ENCODE peak calls at places on chromosomes 5 and 9, in eight cellular contexts. P, W, Q, U, H, T, K and G are unnamed samples.

GRCh38 chr5:103801681-103802080 is 239.1 kb upstream of the NUDT12 start:
- DNase-seq in P (no peak), W (no peak), Q (no peak), U (peak; percentile 3), H (no peak), T (no peak), K (no peak), G (no peak)

GRCh38 chr9:79684059-79684458 is 112.3 kb downstream of the TLE4 start:
- DNase-seq in P (no peak), W (no peak), Q (no peak), U (no peak), H (no peak), T (no peak), K (no peak), G (no peak)

GRCh38 chr9:15696979-15697378 is 144.1 kb downstream of the CCDC171 start:
- DNase-seq in P (no peak), W (no peak), Q (no peak), U (peak; percentile 36), H (no peak), T (no peak), K (no peak), G (no peak)

GRCh38 chr9:101311759-101312420 is 72.9 kb downstream of the BAAT start:
- DNase-seq in P (no peak), W (no peak), Q (no peak), U (peak; percentile 84), H (no peak), T (peak; percentile 83), K (peak; percentile 89), G (no peak)

GRCh38 chr5:61307611-61308010 is 24.4 kb upstream of the ZSWIM6 start:
- DNase-seq in P (no peak), W (no peak), Q (no peak), U (no peak), H (no peak), T (no peak), K (no peak), G (no peak)

GRCh38 chr9:71987471-71988371 is 72.7 kb downstream of the C9orf57 start:
- DNase-seq in P (no peak), W (no peak), Q (no peak), U (no peak), H (peak; percentile 19), T (no peak), K (no peak), G (no peak)

GRCh38 chr5:59838989-59839388 is 54.5 kb downstream of the PDE4D start:
- DNase-seq in P (no peak), W (no peak), Q (no peak), U (no peak), H (no peak), T (no peak), K (no peak), G (no peak)

GRCh38 chr5:18220631-18221030 is 586.4 kb downstream of the TAF11L14 start:
- DNase-seq in P (no peak), W (no peak), Q (no peak), U (no peak), H (no peak), T (no peak), K (no peak), G (no peak)

GRCh38 chr5:119207105-119207504 is 136.2 kb downstream of the DMXL1 start:
- DNase-seq in P (no peak), W (no peak), Q (no peak), U (no peak), H (no peak), T (no peak), K (no peak), G (no peak)

GRCh38 chr9:5518937-5519319 is 8.6 kb downstream of the PDCD1LG2 start:
- DNase-seq in P (no peak), W (no peak), Q (no peak), U (no peak), H (no peak), T (no peak), K (no peak), G (no peak)

GRCh38 chr9:128415222-128415621 is 5.4 kb upstream of the CERCAM start:
- DNase-seq in P (no peak), W (no peak), Q (no peak), U (no peak), H (no peak), T (no peak), K (no peak), G (no peak)

GRCh38 chr9:38026021-38026809 is 42.8 kb downstream of the SHB start:
- DNase-seq in P (no peak), W (peak; percentile 27), Q (no peak), U (peak; percentile 98), H (no peak), T (no peak), K (peak; percentile 68), G (no peak)

DNA sequence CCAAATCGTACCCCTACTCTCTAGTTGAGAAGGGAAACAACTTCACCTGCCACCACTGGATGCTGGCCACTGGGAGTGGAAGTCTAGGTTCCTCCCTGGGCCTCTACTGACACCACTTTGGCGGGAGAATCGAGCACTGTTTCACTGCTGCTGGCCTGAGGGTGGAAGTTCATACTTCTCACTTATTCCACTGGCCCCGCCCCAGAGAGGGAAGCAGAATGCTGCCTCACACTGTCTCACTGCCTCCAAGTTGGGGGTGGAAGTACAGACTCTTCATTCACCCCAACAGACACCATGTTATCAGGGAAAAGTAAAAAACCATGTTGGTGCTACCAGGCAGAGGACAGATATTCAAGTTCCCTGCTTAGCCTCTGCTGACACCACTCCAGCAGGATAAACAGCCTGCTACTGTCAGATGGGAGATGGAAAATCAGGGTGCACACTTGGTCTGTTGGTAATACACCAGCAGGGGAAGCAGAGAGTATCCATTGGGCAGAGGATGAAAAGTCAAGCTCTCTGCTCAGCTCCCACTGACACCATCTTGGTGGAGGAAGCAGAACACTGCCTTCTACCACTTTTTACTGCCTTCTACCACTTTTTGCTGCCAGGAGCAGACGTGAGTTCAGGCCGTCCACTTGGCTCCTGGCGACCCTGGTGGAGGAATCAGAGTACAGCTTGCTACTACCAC is 159.4 kb downstream of the SIL1 start:
- DNase-seq in P (no peak), W (no peak), Q (no peak), U (no peak), H (peak; percentile 42), T (no peak), K (peak; percentile 9), G (no peak)
- TF ChIP-seq CTCF in P (no peak), W (no peak), Q (no peak), U (no peak), H (peak; percentile 4), T (no peak), K (no peak), G (no peak)

GRCh38 chr9:120933310-120934044 is 6.9 kb upstream of the TRAF1 start:
- DNase-seq in P (no peak), W (no peak), Q (no peak), U (no peak), H (no peak), T (no peak), K (no peak), G (no peak)
- TF ChIP-seq POLR2A in P (no peak), W (no peak), Q (no peak), U (no peak), H (no peak), T (no peak), K (no peak), G (no peak)

GRCh38 chr9:131419029-131419614 is 25.2 kb downstream of the PRRC2B start:
- DNase-seq in P (no peak), W (no peak), Q (no peak), U (peak; percentile 66), H (no peak), T (no peak), K (no peak), G (no peak)

GRCh38 chr9:131416509-131416908 is 22.6 kb downstream of the PRRC2B start:
- DNase-seq in P (no peak), W (no peak), Q (no peak), U (no peak), H (no peak), T (no peak), K (no peak), G (no peak)

GRCh38 chr9:131419716-131420115 is 25.8 kb downstream of the PRRC2B start:
- DNase-seq in P (no peak), W (no peak), Q (no peak), U (no peak), H (no peak), T (no peak), K (no peak), G (no peak)

GRCh38 chr9:131418143-131419028 is 24.5 kb downstream of the PRRC2B start:
- DNase-seq in P (no peak), W (peak; percentile 44), Q (peak; percentile 35), U (peak; percentile 41), H (no peak), T (no peak), K (no peak), G (no peak)

DNA sequence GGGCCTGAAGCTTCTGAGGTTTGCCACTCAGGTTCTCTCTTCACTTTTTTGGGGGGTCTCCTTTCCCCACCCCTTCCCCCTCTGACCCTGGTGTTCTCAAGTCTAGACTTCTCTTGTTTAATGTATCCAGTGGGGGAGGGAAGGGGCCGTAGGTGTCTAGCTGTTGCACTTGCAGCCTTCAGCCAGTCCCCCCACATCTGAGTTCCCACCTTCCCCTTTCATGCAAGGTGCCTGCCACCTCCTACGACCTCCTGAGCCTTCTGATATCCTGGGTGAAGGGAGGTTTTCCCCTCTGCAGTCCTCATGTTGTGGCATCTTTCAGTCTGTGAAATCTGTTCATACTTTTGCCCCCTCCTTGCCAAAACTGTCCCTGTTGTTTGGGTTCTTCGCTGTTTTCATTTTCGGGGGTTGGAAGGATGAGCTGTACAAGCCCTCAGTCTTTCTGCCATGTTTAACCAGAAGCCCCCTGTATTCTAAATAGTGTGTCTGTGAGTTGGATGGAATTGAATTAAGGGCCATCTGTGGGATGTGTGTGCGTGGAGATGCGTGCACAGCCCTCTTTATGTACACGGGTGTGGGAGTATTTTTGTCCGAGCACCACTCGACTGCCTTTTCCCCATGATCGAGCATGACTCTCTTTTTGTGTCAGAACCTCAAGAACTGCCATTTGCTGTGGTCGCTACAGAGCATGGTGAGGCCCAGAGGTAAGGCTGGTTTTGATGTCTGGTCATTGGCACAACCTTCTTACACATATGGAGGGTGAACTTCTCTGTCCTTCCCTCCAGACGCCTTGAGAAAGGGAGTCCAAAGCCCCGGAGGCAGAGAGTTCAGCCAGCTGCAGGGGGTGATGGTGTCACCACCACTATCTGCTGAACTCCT is 23.6 kb downstream of the PRRC2B start:
- DNase-seq in P (no peak), W (no peak), Q (no peak), U (no peak), H (no peak), T (no peak), K (no peak), G (no peak)
- H3K4me1 ChIP-seq in P (peaks cover 56% of the 10 kb centered on the region), W (peaks cover 73% of the 10 kb centered on the region), Q (peaks cover 70% of the 10 kb centered on the region), U (peaks cover 38% of the 10 kb centered on the region), H (peaks cover 36% of the 10 kb centered on the region), T (peaks cover 26% of the 10 kb centered on the region), K (peaks cover 95% of the 10 kb centered on the region), G (peaks cover 87% of the 10 kb centered on the region)

DNA sequence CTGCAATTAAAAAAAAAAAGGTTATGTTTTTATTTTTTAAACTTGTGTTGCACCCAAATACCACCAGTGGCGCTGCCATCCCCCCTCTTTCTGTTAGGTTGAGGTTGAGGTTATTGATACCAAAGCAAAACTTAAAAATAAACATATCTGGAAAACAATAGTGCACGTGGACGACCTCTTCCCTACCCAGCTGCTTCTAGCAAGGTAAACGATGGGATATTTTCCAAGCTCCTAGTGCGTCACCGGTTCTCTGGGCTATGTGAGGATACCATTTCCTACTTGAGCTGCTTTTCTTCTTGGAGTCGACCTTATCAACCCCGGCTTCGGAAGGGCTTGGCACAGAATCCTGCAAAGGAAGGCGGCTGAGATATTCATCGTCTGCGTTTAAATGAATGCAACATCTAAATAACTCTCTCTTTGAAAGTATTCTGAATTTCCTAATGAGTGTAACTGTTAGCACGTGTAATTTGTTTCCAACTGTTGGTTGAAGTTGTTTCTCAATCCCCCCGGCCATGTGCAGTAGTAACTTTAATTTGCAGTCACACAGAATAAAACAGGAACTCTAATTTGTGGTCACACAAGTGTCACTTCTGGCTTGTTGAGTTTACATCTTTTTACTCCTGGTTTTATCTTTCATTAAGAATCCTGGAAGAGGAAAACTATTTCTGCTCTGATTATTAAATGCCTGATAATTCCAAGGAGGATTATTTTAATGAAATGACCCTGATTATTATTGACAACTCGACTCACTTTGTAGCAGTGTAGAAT is 993 bp downstream of the SCAMP1 start:
- DNase-seq in P (no peak), W (peak; percentile 59), Q (peak; percentile 53), U (peak; percentile 78), H (no peak), T (no peak), K (peak; percentile 68), G (no peak)
- TF ChIP-seq CTCF in P (no peak), W (peak; percentile 29), Q (peak; percentile 33), U (peak; percentile 22), H (no peak), T (no peak), K (peak; percentile 18), G (no peak)